ENCODE peak calls at places on chromosomes 5 and 9, in five cellular contexts. One of them, this sample, is unnamed.
A peak's percentile ranks its signal among the peaks of the same experiment; 100 is the strongest.

GRCh38 chr9:99490736-99491135 is 268.7 kb downstream of the SEC61B start:
- DNase-seq in kidney epithelial cell: no peak
- DNase-seq in astrocyte: peak; percentile 18
- DNase-seq in pancreas: no peak
- DNase-seq in MM.1S: no peak
- DNase-seq in this sample: peak; percentile 66

GRCh38 chr5:18465833-18466681 is 831.8 kb downstream of the TAF11L14 start:
- DNase-seq in kidney epithelial cell: peak; percentile 21
- DNase-seq in astrocyte: peak; percentile 16
- DNase-seq in MM.1S: peak; percentile 62
- DNase-seq in pancreas: no peak
- DNase-seq in this sample: peak; percentile 45

GRCh38 chr5:53478411-53479044 is 1.9 kb upstream of the FST start:
- DNase-seq in pancreas: peak; percentile 40
- DNase-seq in kidney epithelial cell: no peak
- DNase-seq in MM.1S: peak; percentile 69
- DNase-seq in astrocyte: peak; percentile 32
- DNase-seq in this sample: peak; percentile 71

GRCh38 chr9:92432350-92432749 is 8.1 kb upstream of the OMD start:
- DNase-seq in MM.1S: no peak
- DNase-seq in pancreas: no peak
- DNase-seq in kidney epithelial cell: no peak
- DNase-seq in astrocyte: no peak
- DNase-seq in this sample: peak; percentile 65

GRCh38 chr9:131162886-131163285 is 37.5 kb downstream of the NUP214 start:
- DNase-seq in kidney epithelial cell: no peak
- DNase-seq in astrocyte: no peak
- DNase-seq in MM.1S: no peak
- DNase-seq in pancreas: no peak
- DNase-seq in this sample: no peak

GRCh38 chr9:70081120-70081495 is 37.5 kb downstream of the MAMDC2 start:
- DNase-seq in kidney epithelial cell: peak; percentile 43
- DNase-seq in pancreas: no peak
- DNase-seq in astrocyte: peak; percentile 91
- DNase-seq in MM.1S: no peak
- DNase-seq in this sample: no peak

GRCh38 chr5:177399903-177400868 is at the start of gene PFN3:
- DNase-seq in astrocyte: no peak
- DNase-seq in kidney epithelial cell: no peak
- DNase-seq in MM.1S: no peak
- DNase-seq in pancreas: no peak
- DNase-seq in this sample: peak; percentile 8

GRCh38 chr5:112418412-112419049 is 546 bp downstream of the EPB41L4A start:
- DNase-seq in pancreas: peak; percentile 59
- DNase-seq in MM.1S: no peak
- DNase-seq in kidney epithelial cell: no peak
- DNase-seq in astrocyte: no peak
- DNase-seq in this sample: no peak

DNA sequence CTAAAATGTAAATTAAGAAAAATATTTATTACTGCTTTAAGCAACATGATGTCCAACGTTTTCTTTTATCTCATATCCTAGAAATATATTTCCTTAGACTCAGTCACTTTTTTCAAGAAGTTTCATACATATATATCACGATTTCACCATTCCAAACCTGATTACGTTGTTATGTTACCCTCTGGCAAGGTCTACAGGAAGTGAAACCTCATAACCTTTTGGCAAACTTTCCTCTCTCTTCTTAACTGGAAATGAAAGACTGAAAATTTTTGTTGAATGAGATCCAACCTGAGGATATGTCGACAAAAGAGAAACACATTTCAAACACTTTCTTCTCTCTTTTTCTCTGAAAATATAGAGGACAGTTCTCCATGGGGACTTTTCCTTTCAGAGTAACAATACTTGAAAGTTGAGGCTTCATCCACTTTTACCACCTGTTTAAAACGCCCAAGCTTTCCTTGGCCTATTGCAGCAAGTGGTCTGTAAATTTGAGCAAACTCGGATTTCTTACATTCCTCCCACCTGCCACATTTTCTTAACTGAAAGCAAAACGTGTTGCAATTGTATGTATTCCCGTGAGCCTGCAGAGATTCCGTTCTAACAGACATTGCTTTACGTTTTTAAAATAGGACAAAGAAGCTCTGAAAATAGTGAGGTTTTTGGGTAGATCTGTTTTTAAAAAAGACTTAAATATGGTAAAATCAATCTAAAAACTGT is 298.0 kb downstream of the CETN3 start:
- DNase-seq in pancreas: no peak
- DNase-seq in astrocyte: peak; percentile 12
- DNase-seq in kidney epithelial cell: no peak
- DNase-seq in MM.1S: no peak
- DNase-seq in this sample: peak; percentile 4
- H3K4me3 ChIP-seq in pancreas: no peak overlapping the region
- H3K4me3 ChIP-seq in astrocyte: no peak overlapping the region
- H3K4me3 ChIP-seq in kidney epithelial cell: no peak overlapping the region
- H3K4me3 ChIP-seq in MM.1S: no peak overlapping the region
- H3K4me3 ChIP-seq in this sample: no peak overlapping the region

GRCh38 chr9:1171541-1171940 is 121.4 kb downstream of the DMRT2 start:
- DNase-seq in astrocyte: no peak
- DNase-seq in kidney epithelial cell: no peak
- DNase-seq in pancreas: no peak
- DNase-seq in MM.1S: no peak
- DNase-seq in this sample: no peak

GRCh38 chr9:1170918-1171317 is 120.8 kb downstream of the DMRT2 start:
- DNase-seq in kidney epithelial cell: no peak
- DNase-seq in pancreas: no peak
- DNase-seq in MM.1S: no peak
- DNase-seq in astrocyte: no peak
- DNase-seq in this sample: no peak

GRCh38 chr9:1173211-1173610 is 123.1 kb downstream of the DMRT2 start:
- DNase-seq in astrocyte: no peak
- DNase-seq in kidney epithelial cell: peak; percentile 63
- DNase-seq in MM.1S: no peak
- DNase-seq in pancreas: no peak
- DNase-seq in this sample: peak; percentile 49

DNA sequence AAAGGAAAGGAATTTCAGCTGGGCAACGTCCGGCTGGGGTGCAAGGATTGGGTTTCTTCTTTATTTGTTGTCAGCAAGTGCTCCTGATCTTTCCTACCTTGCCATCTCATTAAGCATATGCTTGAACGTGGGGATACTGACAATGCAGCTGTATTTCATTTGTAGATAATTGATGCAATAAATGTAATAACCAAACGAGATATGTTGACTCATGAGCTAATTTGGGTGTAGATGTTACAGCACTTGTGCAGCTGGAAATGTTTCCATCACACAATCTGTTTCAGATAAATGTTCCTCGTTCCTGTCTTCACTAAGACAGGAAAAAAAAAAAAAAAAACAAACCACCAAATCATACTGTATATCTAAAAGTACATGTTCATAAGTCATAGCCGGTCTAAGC is 123.8 kb downstream of the DMRT2 start:
- DNase-seq in astrocyte: no peak
- DNase-seq in kidney epithelial cell: no peak
- DNase-seq in MM.1S: no peak
- DNase-seq in pancreas: no peak
- DNase-seq in this sample: peak; percentile 62
- TF ChIP-seq CTCF in astrocyte: no peak
- TF ChIP-seq CTCF in kidney epithelial cell: no peak
- TF ChIP-seq CTCF in MM.1S: no peak
- TF ChIP-seq CTCF in pancreas: no peak
- TF ChIP-seq CTCF in this sample: no peak

DNA sequence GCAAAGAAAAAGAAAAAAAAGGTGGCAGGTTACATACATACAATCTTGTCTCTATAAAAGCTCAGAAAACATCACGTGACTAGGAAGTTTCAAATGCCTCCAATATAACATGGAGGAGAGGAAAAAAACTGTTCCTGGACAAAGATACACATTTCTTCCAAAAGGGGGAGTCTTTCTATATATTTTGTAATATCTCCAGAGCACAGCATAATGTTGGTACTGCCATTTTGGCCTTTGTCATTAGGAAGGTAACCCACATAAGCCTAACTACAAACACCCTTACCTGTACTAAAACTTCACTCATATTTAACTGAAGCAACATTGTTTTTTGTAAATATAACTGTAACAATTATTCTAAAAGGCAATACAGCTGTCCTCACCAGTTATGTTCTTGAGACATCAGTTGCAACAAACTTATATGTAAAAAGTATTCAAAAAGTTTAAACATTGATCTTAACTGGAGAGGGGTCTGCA is 1.2 kb upstream of the BTF3 start:
- DNase-seq in kidney epithelial cell: peak; percentile 38
- DNase-seq in pancreas: no peak
- DNase-seq in MM.1S: peak; percentile 66
- DNase-seq in astrocyte: peak; percentile 47
- DNase-seq in this sample: peak; percentile 43
- H3K4me3 ChIP-seq in kidney epithelial cell: no peak overlapping the region
- H3K4me3 ChIP-seq in pancreas: no peak overlapping the region
- H3K4me3 ChIP-seq in MM.1S: peak overlapping the region; percentile 97
- H3K4me3 ChIP-seq in astrocyte: peak overlapping the region; percentile 86
- H3K4me3 ChIP-seq in this sample: no peak overlapping the region

GRCh38 chr5:164597293-164597900 is 1092.0 kb downstream of the MAT2B start:
- DNase-seq in kidney epithelial cell: no peak
- DNase-seq in MM.1S: peak; percentile 52
- DNase-seq in pancreas: no peak
- DNase-seq in astrocyte: no peak
- DNase-seq in this sample: no peak
- TF ChIP-seq CTCF in kidney epithelial cell: peak; percentile 54
- TF ChIP-seq CTCF in MM.1S: peak; percentile 53
- TF ChIP-seq CTCF in pancreas: no peak
- TF ChIP-seq CTCF in astrocyte: peak; percentile 24
- TF ChIP-seq CTCF in this sample: no peak

DNA sequence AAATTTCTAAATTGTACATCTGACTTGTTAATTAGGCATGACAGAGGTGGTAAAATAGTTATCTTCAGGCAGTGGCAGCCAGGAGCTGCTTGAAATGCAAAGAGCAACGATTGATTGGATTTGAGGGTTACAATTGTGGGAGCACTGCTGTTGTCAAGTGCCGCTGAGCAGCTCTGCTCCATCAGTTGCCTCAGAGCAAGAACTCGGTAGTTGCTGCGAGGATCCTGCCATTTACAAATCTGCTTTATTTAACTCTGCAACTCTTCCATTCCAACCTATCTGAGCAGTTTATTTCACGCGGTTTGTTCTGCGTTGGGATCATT is 12.6 kb downstream of the PBX3 start:
- DNase-seq in MM.1S: no peak
- DNase-seq in kidney epithelial cell: no peak
- DNase-seq in pancreas: no peak
- DNase-seq in astrocyte: no peak
- DNase-seq in this sample: no peak
- H3K4me3 ChIP-seq in MM.1S: no peak overlapping the region
- H3K4me3 ChIP-seq in kidney epithelial cell: no peak overlapping the region
- H3K4me3 ChIP-seq in pancreas: no peak overlapping the region
- H3K4me3 ChIP-seq in astrocyte: peak overlapping the region; percentile 39
- H3K4me3 ChIP-seq in this sample: peak overlapping the region; percentile 38

GRCh38 chr5:25006734-25007133 is 362.0 kb upstream of the CDH10 start:
- DNase-seq in astrocyte: peak; percentile 64
- DNase-seq in MM.1S: peak; percentile 50
- DNase-seq in kidney epithelial cell: peak; percentile 5
- DNase-seq in pancreas: no peak
- DNase-seq in this sample: peak; percentile 83
- TF ChIP-seq CTCF in astrocyte: peak; percentile 47
- TF ChIP-seq CTCF in MM.1S: peak; percentile 48
- TF ChIP-seq CTCF in kidney epithelial cell: peak; percentile 9
- TF ChIP-seq CTCF in pancreas: no peak
- TF ChIP-seq CTCF in this sample: peak; percentile 76

GRCh38 chr5:149141224-149141956 is at the start of gene ABLIM3:
- DNase-seq in MM.1S: peak; percentile 61
- DNase-seq in kidney epithelial cell: no peak
- DNase-seq in astrocyte: no peak
- DNase-seq in pancreas: peak; percentile 84
- DNase-seq in this sample: peak; percentile 63
- H3K4me3 ChIP-seq in MM.1S: peak within 1 kb of the TSS; percentile 49
- H3K4me3 ChIP-seq in kidney epithelial cell: peak within 1 kb of the TSS; percentile 60
- H3K4me3 ChIP-seq in astrocyte: peak within 1 kb of the TSS; percentile 77
- H3K4me3 ChIP-seq in pancreas: peak within 1 kb of the TSS; percentile 55
- H3K4me3 ChIP-seq in this sample: peak within 1 kb of the TSS; percentile 81

DNA sequence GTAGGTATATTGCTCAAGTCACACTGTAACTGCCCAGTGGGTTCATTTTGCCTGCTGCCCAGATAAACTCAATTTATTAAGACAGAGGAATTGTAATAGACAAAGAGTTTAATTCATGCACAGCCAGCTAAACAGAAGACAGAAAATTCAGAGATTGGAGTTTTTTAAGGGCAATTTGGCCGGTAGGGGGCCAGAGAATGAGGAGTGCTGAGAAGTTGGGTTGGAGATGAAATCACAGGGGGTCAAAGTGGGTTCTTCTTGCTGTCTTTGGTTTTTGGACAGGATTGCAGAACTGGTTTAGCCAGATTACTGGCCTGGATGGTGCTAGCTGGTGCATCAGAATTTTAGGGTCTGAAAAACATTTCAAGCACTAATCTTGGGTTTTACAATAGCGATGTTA is 20.7 kb upstream of the IL33 start:
- DNase-seq in astrocyte: no peak
- DNase-seq in MM.1S: no peak
- DNase-seq in pancreas: no peak
- DNase-seq in kidney epithelial cell: no peak
- DNase-seq in this sample: no peak
- TF ChIP-seq CTCF in astrocyte: peak; percentile 13
- TF ChIP-seq CTCF in MM.1S: peak; percentile 30
- TF ChIP-seq CTCF in pancreas: no peak
- TF ChIP-seq CTCF in kidney epithelial cell: peak; percentile 14
- TF ChIP-seq CTCF in this sample: peak; percentile 39

This sample was measured in AG10803.